ENCODE peak calls at places on chromosome 21, in ten cellular contexts. One of them, this sample, is unnamed.

GRCh38 chr21:38041493-38041892 is 125.2 kb upstream of the KCNJ6 start:
- DNase-seq in activated CD8-positive, alpha-beta memory T cell treated with anti-CD3 and anti-CD28 coated beads for 1 hour: no peak
- DNase-seq in upper lobe of right lung: no peak
- DNase-seq in fibroblast of gingiva: no peak
- DNase-seq in HT1080: no peak
- DNase-seq in occipital lobe: no peak
- DNase-seq in COLO829: no peak
- DNase-seq in NCI-H1694: no peak
- DNase-seq in NK-92 treated with Interleukin-12 subunit alpha and Interleukin-12 subunit beta, amount 100 ng/mL, for 24 hours: no peak
- DNase-seq in activated CD4-positive, alpha-beta T cell treated with anti-CD3 and anti-CD28 coated beads, Interleukin-2, amount 50 U/mL, for 48 hours: no peak
- DNase-seq in this sample: no peak

GRCh38 chr21:32611471-32611997 is 643 bp downstream of the CFAP298 start:
- DNase-seq in activated CD8-positive, alpha-beta memory T cell treated with anti-CD3 and anti-CD28 coated beads for 1 hour: no peak
- DNase-seq in upper lobe of right lung: peak
- DNase-seq in fibroblast of gingiva: peak
- DNase-seq in HT1080: no peak
- DNase-seq in occipital lobe: no peak
- DNase-seq in COLO829: peak
- DNase-seq in NCI-H1694: no peak
- DNase-seq in NK-92 treated with Interleukin-12 subunit alpha and Interleukin-12 subunit beta, amount 100 ng/mL, for 24 hours: no peak
- DNase-seq in activated CD4-positive, alpha-beta T cell treated with anti-CD3 and anti-CD28 coated beads, Interleukin-2, amount 50 U/mL, for 48 hours: peak
- DNase-seq in this sample: no peak

GRCh38 chr21:46067505-46068201 is 30.3 kb upstream of the COL6A2 start:
- DNase-seq in activated CD8-positive, alpha-beta memory T cell treated with anti-CD3 and anti-CD28 coated beads for 1 hour: no peak
- DNase-seq in upper lobe of right lung: peak
- DNase-seq in fibroblast of gingiva: no peak
- DNase-seq in HT1080: no peak
- DNase-seq in occipital lobe: no peak
- DNase-seq in COLO829: no peak
- DNase-seq in NCI-H1694: no peak
- DNase-seq in NK-92 treated with Interleukin-12 subunit alpha and Interleukin-12 subunit beta, amount 100 ng/mL, for 24 hours: no peak
- DNase-seq in activated CD4-positive, alpha-beta T cell treated with anti-CD3 and anti-CD28 coated beads, Interleukin-2, amount 50 U/mL, for 48 hours: no peak
- DNase-seq in this sample: no peak

GRCh38 chr21:17775431-17776126 is 43.6 kb downstream of the C21orf91 start:
- DNase-seq in activated CD8-positive, alpha-beta memory T cell treated with anti-CD3 and anti-CD28 coated beads for 1 hour: no peak
- DNase-seq in upper lobe of right lung: no peak
- DNase-seq in fibroblast of gingiva: no peak
- DNase-seq in HT1080: no peak
- DNase-seq in occipital lobe: no peak
- DNase-seq in COLO829: no peak
- DNase-seq in NCI-H1694: no peak
- DNase-seq in NK-92 treated with Interleukin-12 subunit alpha and Interleukin-12 subunit beta, amount 100 ng/mL, for 24 hours: peak
- DNase-seq in activated CD4-positive, alpha-beta T cell treated with anti-CD3 and anti-CD28 coated beads, Interleukin-2, amount 50 U/mL, for 48 hours: peak
- DNase-seq in this sample: no peak

GRCh38 chr21:41747943-41748738 is 18.7 kb downstream of the RIPK4 start:
- DNase-seq in activated CD8-positive, alpha-beta memory T cell treated with anti-CD3 and anti-CD28 coated beads for 1 hour: no peak
- DNase-seq in upper lobe of right lung: no peak
- DNase-seq in fibroblast of gingiva: no peak
- DNase-seq in HT1080: no peak
- DNase-seq in occipital lobe: no peak
- DNase-seq in COLO829: no peak
- DNase-seq in NCI-H1694: no peak
- DNase-seq in NK-92 treated with Interleukin-12 subunit alpha and Interleukin-12 subunit beta, amount 100 ng/mL, for 24 hours: no peak
- DNase-seq in activated CD4-positive, alpha-beta T cell treated with anti-CD3 and anti-CD28 coated beads, Interleukin-2, amount 50 U/mL, for 48 hours: no peak
- DNase-seq in this sample: no peak

GRCh38 chr21:34965200-34966174 is 83.6 kb downstream of the RUNX1 start:
- DNase-seq in activated CD8-positive, alpha-beta memory T cell treated with anti-CD3 and anti-CD28 coated beads for 1 hour: no peak
- DNase-seq in upper lobe of right lung: no peak
- DNase-seq in fibroblast of gingiva: peak
- DNase-seq in HT1080: peak
- DNase-seq in occipital lobe: no peak
- DNase-seq in COLO829: no peak
- DNase-seq in NCI-H1694: no peak
- DNase-seq in NK-92 treated with Interleukin-12 subunit alpha and Interleukin-12 subunit beta, amount 100 ng/mL, for 24 hours: no peak
- DNase-seq in activated CD4-positive, alpha-beta T cell treated with anti-CD3 and anti-CD28 coated beads, Interleukin-2, amount 50 U/mL, for 48 hours: no peak
- DNase-seq in this sample: no peak

GRCh38 chr21:35573472-35574389 is 486.6 kb downstream of the SETD4 start:
- DNase-seq in activated CD8-positive, alpha-beta memory T cell treated with anti-CD3 and anti-CD28 coated beads for 1 hour: no peak
- DNase-seq in upper lobe of right lung: no peak
- DNase-seq in fibroblast of gingiva: peak
- DNase-seq in HT1080: no peak
- DNase-seq in occipital lobe: no peak
- DNase-seq in COLO829: no peak
- DNase-seq in NCI-H1694: no peak
- DNase-seq in NK-92 treated with Interleukin-12 subunit alpha and Interleukin-12 subunit beta, amount 100 ng/mL, for 24 hours: no peak
- DNase-seq in activated CD4-positive, alpha-beta T cell treated with anti-CD3 and anti-CD28 coated beads, Interleukin-2, amount 50 U/mL, for 48 hours: no peak
- DNase-seq in this sample: no peak

GRCh38 chr21:45365608-45366241 is 39.2 kb upstream of the COL18A1 start:
- DNase-seq in activated CD8-positive, alpha-beta memory T cell treated with anti-CD3 and anti-CD28 coated beads for 1 hour: no peak
- DNase-seq in upper lobe of right lung: no peak
- DNase-seq in fibroblast of gingiva: peak
- DNase-seq in HT1080: peak
- DNase-seq in occipital lobe: no peak
- DNase-seq in COLO829: peak
- DNase-seq in NCI-H1694: no peak
- DNase-seq in NK-92 treated with Interleukin-12 subunit alpha and Interleukin-12 subunit beta, amount 100 ng/mL, for 24 hours: no peak
- DNase-seq in activated CD4-positive, alpha-beta T cell treated with anti-CD3 and anti-CD28 coated beads, Interleukin-2, amount 50 U/mL, for 48 hours: no peak
- DNase-seq in this sample: no peak

GRCh38 chr21:42739061-42739931 is 85.9 kb downstream of the PDE9A start:
- DNase-seq in activated CD8-positive, alpha-beta memory T cell treated with anti-CD3 and anti-CD28 coated beads for 1 hour: no peak
- DNase-seq in upper lobe of right lung: no peak
- DNase-seq in fibroblast of gingiva: peak
- DNase-seq in HT1080: no peak
- DNase-seq in occipital lobe: no peak
- DNase-seq in COLO829: no peak
- DNase-seq in NCI-H1694: no peak
- DNase-seq in NK-92 treated with Interleukin-12 subunit alpha and Interleukin-12 subunit beta, amount 100 ng/mL, for 24 hours: no peak
- DNase-seq in activated CD4-positive, alpha-beta T cell treated with anti-CD3 and anti-CD28 coated beads, Interleukin-2, amount 50 U/mL, for 48 hours: no peak
- DNase-seq in this sample: no peak

GRCh38 chr21:42161957-42162681 is 56.8 kb upstream of the ABCG1 start:
- DNase-seq in activated CD8-positive, alpha-beta memory T cell treated with anti-CD3 and anti-CD28 coated beads for 1 hour: no peak
- DNase-seq in upper lobe of right lung: peak
- DNase-seq in fibroblast of gingiva: no peak
- DNase-seq in HT1080: no peak
- DNase-seq in occipital lobe: no peak
- DNase-seq in COLO829: no peak
- DNase-seq in NCI-H1694: no peak
- DNase-seq in NK-92 treated with Interleukin-12 subunit alpha and Interleukin-12 subunit beta, amount 100 ng/mL, for 24 hours: peak
- DNase-seq in activated CD4-positive, alpha-beta T cell treated with anti-CD3 and anti-CD28 coated beads, Interleukin-2, amount 50 U/mL, for 48 hours: no peak
- DNase-seq in this sample: no peak

GRCh38 chr21:31151682-31152081 is 113.4 kb upstream of the KRTAP19-8 start:
- DNase-seq in activated CD8-positive, alpha-beta memory T cell treated with anti-CD3 and anti-CD28 coated beads for 1 hour: no peak
- DNase-seq in upper lobe of right lung: no peak
- DNase-seq in fibroblast of gingiva: no peak
- DNase-seq in HT1080: no peak
- DNase-seq in occipital lobe: no peak
- DNase-seq in COLO829: no peak
- DNase-seq in NCI-H1694: no peak
- DNase-seq in NK-92 treated with Interleukin-12 subunit alpha and Interleukin-12 subunit beta, amount 100 ng/mL, for 24 hours: no peak
- DNase-seq in activated CD4-positive, alpha-beta T cell treated with anti-CD3 and anti-CD28 coated beads, Interleukin-2, amount 50 U/mL, for 48 hours: no peak
- DNase-seq in this sample: no peak

GRCh38 chr21:43810505-43811261 is 21.3 kb downstream of the RRP1 start:
- DNase-seq in activated CD8-positive, alpha-beta memory T cell treated with anti-CD3 and anti-CD28 coated beads for 1 hour: peak
- DNase-seq in upper lobe of right lung: peak
- DNase-seq in fibroblast of gingiva: peak
- DNase-seq in HT1080: peak
- DNase-seq in occipital lobe: peak
- DNase-seq in COLO829: peak
- DNase-seq in NCI-H1694: peak
- DNase-seq in NK-92 treated with Interleukin-12 subunit alpha and Interleukin-12 subunit beta, amount 100 ng/mL, for 24 hours: peak
- DNase-seq in activated CD4-positive, alpha-beta T cell treated with anti-CD3 and anti-CD28 coated beads, Interleukin-2, amount 50 U/mL, for 48 hours: peak
- DNase-seq in this sample: peak

GRCh38 chr21:25369524-25370300 is 237.6 kb downstream of the MRPL39 start:
- DNase-seq in activated CD8-positive, alpha-beta memory T cell treated with anti-CD3 and anti-CD28 coated beads for 1 hour: no peak
- DNase-seq in upper lobe of right lung: no peak
- DNase-seq in fibroblast of gingiva: peak
- DNase-seq in HT1080: peak
- DNase-seq in occipital lobe: no peak
- DNase-seq in COLO829: no peak
- DNase-seq in NCI-H1694: no peak
- DNase-seq in NK-92 treated with Interleukin-12 subunit alpha and Interleukin-12 subunit beta, amount 100 ng/mL, for 24 hours: no peak
- DNase-seq in activated CD4-positive, alpha-beta T cell treated with anti-CD3 and anti-CD28 coated beads, Interleukin-2, amount 50 U/mL, for 48 hours: no peak
- DNase-seq in this sample: no peak

GRCh38 chr21:38404134-38404533 is 94.1 kb downstream of the ERG start:
- DNase-seq in activated CD8-positive, alpha-beta memory T cell treated with anti-CD3 and anti-CD28 coated beads for 1 hour: no peak
- DNase-seq in upper lobe of right lung: no peak
- DNase-seq in fibroblast of gingiva: no peak
- DNase-seq in HT1080: no peak
- DNase-seq in occipital lobe: no peak
- DNase-seq in COLO829: no peak
- DNase-seq in NCI-H1694: no peak
- DNase-seq in NK-92 treated with Interleukin-12 subunit alpha and Interleukin-12 subunit beta, amount 100 ng/mL, for 24 hours: no peak
- DNase-seq in activated CD4-positive, alpha-beta T cell treated with anti-CD3 and anti-CD28 coated beads, Interleukin-2, amount 50 U/mL, for 48 hours: no peak
- DNase-seq in this sample: no peak

GRCh38 chr21:44845418-44846200 is 27.7 kb upstream of the SUMO3 start:
- DNase-seq in activated CD8-positive, alpha-beta memory T cell treated with anti-CD3 and anti-CD28 coated beads for 1 hour: no peak
- DNase-seq in upper lobe of right lung: peak
- DNase-seq in fibroblast of gingiva: peak
- DNase-seq in HT1080: peak
- DNase-seq in occipital lobe: no peak
- DNase-seq in COLO829: peak
- DNase-seq in NCI-H1694: peak
- DNase-seq in NK-92 treated with Interleukin-12 subunit alpha and Interleukin-12 subunit beta, amount 100 ng/mL, for 24 hours: no peak
- DNase-seq in activated CD4-positive, alpha-beta T cell treated with anti-CD3 and anti-CD28 coated beads, Interleukin-2, amount 50 U/mL, for 48 hours: peak
- DNase-seq in this sample: peak

GRCh38 chr21:15552914-15553491 is 176.8 kb upstream of the USP25 start:
- DNase-seq in activated CD8-positive, alpha-beta memory T cell treated with anti-CD3 and anti-CD28 coated beads for 1 hour: no peak
- DNase-seq in upper lobe of right lung: no peak
- DNase-seq in fibroblast of gingiva: peak
- DNase-seq in HT1080: no peak
- DNase-seq in occipital lobe: no peak
- DNase-seq in COLO829: peak
- DNase-seq in NCI-H1694: no peak
- DNase-seq in NK-92 treated with Interleukin-12 subunit alpha and Interleukin-12 subunit beta, amount 100 ng/mL, for 24 hours: no peak
- DNase-seq in activated CD4-positive, alpha-beta T cell treated with anti-CD3 and anti-CD28 coated beads, Interleukin-2, amount 50 U/mL, for 48 hours: no peak
- DNase-seq in this sample: peak

GRCh38 chr21:41045534-41046268 is 122.3 kb upstream of the BACE2 start:
- DNase-seq in activated CD8-positive, alpha-beta memory T cell treated with anti-CD3 and anti-CD28 coated beads for 1 hour: no peak
- DNase-seq in upper lobe of right lung: no peak
- DNase-seq in fibroblast of gingiva: no peak
- DNase-seq in HT1080: no peak
- DNase-seq in occipital lobe: no peak
- DNase-seq in COLO829: no peak
- DNase-seq in NCI-H1694: peak
- DNase-seq in NK-92 treated with Interleukin-12 subunit alpha and Interleukin-12 subunit beta, amount 100 ng/mL, for 24 hours: no peak
- DNase-seq in activated CD4-positive, alpha-beta T cell treated with anti-CD3 and anti-CD28 coated beads, Interleukin-2, amount 50 U/mL, for 48 hours: peak
- DNase-seq in this sample: peak

GRCh38 chr21:25750085-25750484 is 15.3 kb downstream of the GABPA start:
- DNase-seq in activated CD8-positive, alpha-beta memory T cell treated with anti-CD3 and anti-CD28 coated beads for 1 hour: no peak
- DNase-seq in upper lobe of right lung: no peak
- DNase-seq in fibroblast of gingiva: no peak
- DNase-seq in HT1080: peak
- DNase-seq in occipital lobe: no peak
- DNase-seq in COLO829: no peak
- DNase-seq in NCI-H1694: no peak
- DNase-seq in NK-92 treated with Interleukin-12 subunit alpha and Interleukin-12 subunit beta, amount 100 ng/mL, for 24 hours: no peak
- DNase-seq in activated CD4-positive, alpha-beta T cell treated with anti-CD3 and anti-CD28 coated beads, Interleukin-2, amount 50 U/mL, for 48 hours: no peak
- DNase-seq in this sample: no peak

GRCh38 chr21:26072891-26073615 is 97.5 kb downstream of the APP start:
- DNase-seq in activated CD8-positive, alpha-beta memory T cell treated with anti-CD3 and anti-CD28 coated beads for 1 hour: no peak
- DNase-seq in upper lobe of right lung: no peak
- DNase-seq in fibroblast of gingiva: no peak
- DNase-seq in HT1080: peak
- DNase-seq in occipital lobe: no peak
- DNase-seq in COLO829: no peak
- DNase-seq in NCI-H1694: no peak
- DNase-seq in NK-92 treated with Interleukin-12 subunit alpha and Interleukin-12 subunit beta, amount 100 ng/mL, for 24 hours: no peak
- DNase-seq in activated CD4-positive, alpha-beta T cell treated with anti-CD3 and anti-CD28 coated beads, Interleukin-2, amount 50 U/mL, for 48 hours: no peak
- DNase-seq in this sample: no peak

GRCh38 chr21:42578761-42579415 is 65.2 kb downstream of the SLC37A1 start:
- DNase-seq in activated CD8-positive, alpha-beta memory T cell treated with anti-CD3 and anti-CD28 coated beads for 1 hour: no peak
- DNase-seq in upper lobe of right lung: peak
- DNase-seq in fibroblast of gingiva: no peak
- DNase-seq in HT1080: no peak
- DNase-seq in occipital lobe: no peak
- DNase-seq in COLO829: no peak
- DNase-seq in NCI-H1694: no peak
- DNase-seq in NK-92 treated with Interleukin-12 subunit alpha and Interleukin-12 subunit beta, amount 100 ng/mL, for 24 hours: no peak
- DNase-seq in activated CD4-positive, alpha-beta T cell treated with anti-CD3 and anti-CD28 coated beads, Interleukin-2, amount 50 U/mL, for 48 hours: no peak
- DNase-seq in this sample: no peak

GRCh38 chr21:31108969-31109368 is 70.7 kb upstream of the KRTAP19-8 start:
- DNase-seq in activated CD8-positive, alpha-beta memory T cell treated with anti-CD3 and anti-CD28 coated beads for 1 hour: no peak
- DNase-seq in upper lobe of right lung: no peak
- DNase-seq in fibroblast of gingiva: peak
- DNase-seq in HT1080: peak
- DNase-seq in occipital lobe: no peak
- DNase-seq in COLO829: no peak
- DNase-seq in NCI-H1694: peak
- DNase-seq in NK-92 treated with Interleukin-12 subunit alpha and Interleukin-12 subunit beta, amount 100 ng/mL, for 24 hours: no peak
- DNase-seq in activated CD4-positive, alpha-beta T cell treated with anti-CD3 and anti-CD28 coated beads, Interleukin-2, amount 50 U/mL, for 48 hours: no peak
- DNase-seq in this sample: peak

GRCh38 chr21:38774152-38774551 is 31.6 kb upstream of the ETS2 start:
- DNase-seq in activated CD8-positive, alpha-beta memory T cell treated with anti-CD3 and anti-CD28 coated beads for 1 hour: no peak
- DNase-seq in upper lobe of right lung: no peak
- DNase-seq in fibroblast of gingiva: no peak
- DNase-seq in HT1080: no peak
- DNase-seq in occipital lobe: no peak
- DNase-seq in COLO829: no peak
- DNase-seq in NCI-H1694: no peak
- DNase-seq in NK-92 treated with Interleukin-12 subunit alpha and Interleukin-12 subunit beta, amount 100 ng/mL, for 24 hours: no peak
- DNase-seq in activated CD4-positive, alpha-beta T cell treated with anti-CD3 and anti-CD28 coated beads, Interleukin-2, amount 50 U/mL, for 48 hours: no peak
- DNase-seq in this sample: no peak

GRCh38 chr21:43899307-43900077 is 34.5 kb downstream of the AGPAT3 start:
- DNase-seq in activated CD8-positive, alpha-beta memory T cell treated with anti-CD3 and anti-CD28 coated beads for 1 hour: no peak
- DNase-seq in upper lobe of right lung: peak
- DNase-seq in fibroblast of gingiva: no peak
- DNase-seq in HT1080: no peak
- DNase-seq in occipital lobe: no peak
- DNase-seq in COLO829: no peak
- DNase-seq in NCI-H1694: no peak
- DNase-seq in NK-92 treated with Interleukin-12 subunit alpha and Interleukin-12 subunit beta, amount 100 ng/mL, for 24 hours: no peak
- DNase-seq in activated CD4-positive, alpha-beta T cell treated with anti-CD3 and anti-CD28 coated beads, Interleukin-2, amount 50 U/mL, for 48 hours: no peak
- DNase-seq in this sample: no peak

GRCh38 chr21:31426235-31426797 is 82.3 kb upstream of the TIAM1 start:
- DNase-seq in activated CD8-positive, alpha-beta memory T cell treated with anti-CD3 and anti-CD28 coated beads for 1 hour: no peak
- DNase-seq in upper lobe of right lung: no peak
- DNase-seq in fibroblast of gingiva: no peak
- DNase-seq in HT1080: no peak
- DNase-seq in occipital lobe: no peak
- DNase-seq in COLO829: no peak
- DNase-seq in NCI-H1694: no peak
- DNase-seq in NK-92 treated with Interleukin-12 subunit alpha and Interleukin-12 subunit beta, amount 100 ng/mL, for 24 hours: no peak
- DNase-seq in activated CD4-positive, alpha-beta T cell treated with anti-CD3 and anti-CD28 coated beads, Interleukin-2, amount 50 U/mL, for 48 hours: no peak
- DNase-seq in this sample: no peak

GRCh38 chr21:44337941-44338895 is 972 bp downstream of the CFAP410 start:
- DNase-seq in activated CD8-positive, alpha-beta memory T cell treated with anti-CD3 and anti-CD28 coated beads for 1 hour: no peak
- DNase-seq in upper lobe of right lung: peak
- DNase-seq in fibroblast of gingiva: peak
- DNase-seq in HT1080: peak
- DNase-seq in occipital lobe: no peak
- DNase-seq in COLO829: peak
- DNase-seq in NCI-H1694: no peak
- DNase-seq in NK-92 treated with Interleukin-12 subunit alpha and Interleukin-12 subunit beta, amount 100 ng/mL, for 24 hours: no peak
- DNase-seq in activated CD4-positive, alpha-beta T cell treated with anti-CD3 and anti-CD28 coated beads, Interleukin-2, amount 50 U/mL, for 48 hours: peak
- DNase-seq in this sample: peak

GRCh38 chr21:41762236-41762635 is 4.6 kb downstream of the RIPK4 start:
- DNase-seq in activated CD8-positive, alpha-beta memory T cell treated with anti-CD3 and anti-CD28 coated beads for 1 hour: no peak
- DNase-seq in upper lobe of right lung: no peak
- DNase-seq in fibroblast of gingiva: no peak
- DNase-seq in HT1080: no peak
- DNase-seq in occipital lobe: no peak
- DNase-seq in COLO829: no peak
- DNase-seq in NCI-H1694: no peak
- DNase-seq in NK-92 treated with Interleukin-12 subunit alpha and Interleukin-12 subunit beta, amount 100 ng/mL, for 24 hours: no peak
- DNase-seq in activated CD4-positive, alpha-beta T cell treated with anti-CD3 and anti-CD28 coated beads, Interleukin-2, amount 50 U/mL, for 48 hours: no peak
- DNase-seq in this sample: no peak

GRCh38 chr21:44706026-44706705 is 5.2 kb downstream of the TSPEAR start:
- DNase-seq in activated CD8-positive, alpha-beta memory T cell treated with anti-CD3 and anti-CD28 coated beads for 1 hour: no peak
- DNase-seq in upper lobe of right lung: no peak
- DNase-seq in fibroblast of gingiva: no peak
- DNase-seq in HT1080: no peak
- DNase-seq in occipital lobe: no peak
- DNase-seq in COLO829: no peak
- DNase-seq in NCI-H1694: no peak
- DNase-seq in NK-92 treated with Interleukin-12 subunit alpha and Interleukin-12 subunit beta, amount 100 ng/mL, for 24 hours: no peak
- DNase-seq in activated CD4-positive, alpha-beta T cell treated with anti-CD3 and anti-CD28 coated beads, Interleukin-2, amount 50 U/mL, for 48 hours: no peak
- DNase-seq in this sample: no peak

GRCh38 chr21:38847556-38847955 is 41.8 kb downstream of the ETS2 start:
- DNase-seq in activated CD8-positive, alpha-beta memory T cell treated with anti-CD3 and anti-CD28 coated beads for 1 hour: no peak
- DNase-seq in upper lobe of right lung: no peak
- DNase-seq in fibroblast of gingiva: peak
- DNase-seq in HT1080: no peak
- DNase-seq in occipital lobe: no peak
- DNase-seq in COLO829: no peak
- DNase-seq in NCI-H1694: no peak
- DNase-seq in NK-92 treated with Interleukin-12 subunit alpha and Interleukin-12 subunit beta, amount 100 ng/mL, for 24 hours: no peak
- DNase-seq in activated CD4-positive, alpha-beta T cell treated with anti-CD3 and anti-CD28 coated beads, Interleukin-2, amount 50 U/mL, for 48 hours: no peak
- DNase-seq in this sample: no peak